ENCODE peak calls at places on chromosome 15, in ten cellular contexts. R is breast epithelium, V is sigmoid colon, S is prostate gland, Y is transverse colon, K is HCT116, M is endothelial cell of umbilical vein, W is spleen, O is stomach, B is SK-N-SH. Q is an unnamed sample. For H3K27me3, the result is how much of the 10 kb centered on the place peaks cover.

GRCh38 chr15:80934761-80935221 is 54.8 kb downstream of the MESD start:
- DNase-seq in Y (no peak), O (no peak), W (peak), V (no peak), S (no peak), B (no peak), M (peak), R (no peak), K (no peak), Q (no peak)

GRCh38 chr15:28876131-28876844 is 9.5 kb upstream of the APBA2 start:
- DNase-seq in O (no peak), S (no peak), M (no peak), Y (no peak), K (no peak), B (no peak), V (no peak), W (peak), R (no peak), Q (no peak)

GRCh38 chr15:39204031-39204430 is 376.8 kb upstream of the THBS1 start:
- DNase-seq in R (no peak), O (no peak), K (no peak), S (no peak), V (no peak), M (peak), B (no peak), Y (no peak), W (no peak), Q (no peak)

GRCh38 chr15:81327526-81327925 is 3.6 kb upstream of the STARD5 start:
- DNase-seq in M (no peak), B (no peak), O (no peak), Y (no peak), S (no peak), V (no peak), R (no peak), K (no peak), W (no peak), Q (no peak)

GRCh38 chr15:47812436-47813109 is 95.3 kb downstream of the SEMA6D start:
- DNase-seq in B (no peak), M (no peak), V (no peak), Y (no peak), K (no peak), W (no peak), S (no peak), O (no peak), R (no peak), Q (no peak)

GRCh38 chr15:46344115-46344749 is 709.4 kb downstream of the SQOR start:
- DNase-seq in W (no peak), K (no peak), V (no peak), O (no peak), R (no peak), B (no peak), Y (no peak), M (no peak), S (no peak), Q (no peak)

GRCh38 chr15:55170361-55170760 is 26.4 kb downstream of the RSL24D1 start:
- DNase-seq in R (no peak), B (no peak), M (no peak), K (no peak), O (no peak), V (no peak), S (no peak), W (no peak), Y (no peak), Q (no peak)

GRCh38 chr15:33279613-33280205 is 31.1 kb upstream of the RYR3 start:
- DNase-seq in K (no peak), M (peak), O (no peak), W (no peak), Y (no peak), V (no peak), R (no peak), B (no peak), S (no peak), Q (no peak)

GRCh38 chr15:83871808-83872559 is 218.1 kb downstream of the ADAMTSL3 start:
- DNase-seq in Y (no peak), W (no peak), O (no peak), B (no peak), M (no peak), S (no peak), K (no peak), R (no peak), V (no peak), Q (no peak)

GRCh38 chr15:81073796-81074195 is 60.3 kb upstream of the CFAP161 start:
- DNase-seq in V (no peak), R (no peak), S (no peak), M (peak), K (no peak), B (no peak), O (no peak), W (no peak), Y (no peak), Q (no peak)

GRCh38 chr15:29272219-29272618 is 2.6 kb upstream of the NSMCE3 start:
- DNase-seq in K (no peak), R (no peak), S (no peak), V (no peak), B (no peak), O (no peak), Y (no peak), W (no peak), M (no peak), Q (no peak)

GRCh38 chr15:29873264-29873663 is 51.0 kb upstream of the TJP1 start:
- DNase-seq in M (no peak), V (no peak), W (no peak), Y (no peak), S (no peak), B (no peak), K (no peak), R (no peak), O (no peak), Q (no peak)

GRCh38 chr15:59662260-59662659 is 4.9 kb upstream of the GTF2A2 start:
- DNase-seq in R (no peak), M (no peak), K (no peak), W (no peak), V (no peak), S (no peak), O (no peak), Y (no peak), B (no peak), Q (no peak)

GRCh38 chr15:45391746-45392711 is 13.7 kb upstream of the GATM start:
- DNase-seq in K (no peak), V (no peak), W (no peak), R (no peak), Y (no peak), O (no peak), S (no peak), B (no peak), M (no peak), Q (no peak)

GRCh38 chr15:51887887-51888592 is 58.6 kb downstream of the TMOD3 start:
- DNase-seq in V (no peak), R (no peak), Y (no peak), M (no peak), O (no peak), K (no peak), B (no peak), S (no peak), W (no peak), Q (no peak)

GRCh38 chr15:42107483-42107882 is 13.1 kb upstream of the PLA2G4D start:
- DNase-seq in W (peak), R (no peak), M (no peak), B (no peak), Y (peak), K (no peak), S (peak), V (no peak), O (peak), Q (no peak)

GRCh38 chr15:99105516-99106341 is 849 bp downstream of the SYNM start:
- DNase-seq in W (peak), R (no peak), M (peak), Y (peak), O (peak), S (no peak), B (peak), V (peak), K (no peak), Q (peak)

GRCh38 chr15:95605098-95605497 is 725.4 kb upstream of the NR2F2 start:
- DNase-seq in K (no peak), M (no peak), Y (no peak), S (no peak), V (no peak), R (no peak), W (no peak), B (no peak), O (no peak), Q (no peak)

GRCh38 chr15:99385865-99386264 is 134.6 kb downstream of the LRRC28 start:
- DNase-seq in S (peak), M (peak), O (peak), R (no peak), V (no peak), B (no peak), W (no peak), Y (peak), K (no peak), Q (no peak)

GRCh38 chr15:63599401-63600000 is 2.3 kb downstream of the FBXL22 start:
- DNase-seq in K (no peak), M (peak), Y (peak), O (peak), W (peak), R (peak), S (peak), B (peak), V (peak), Q (peak)

GRCh38 chr15:63600001-63600645 is 2.9 kb downstream of the FBXL22 start:
- DNase-seq in V (peak), R (no peak), W (no peak), O (no peak), K (no peak), M (no peak), Y (no peak), B (no peak), S (peak), Q (no peak)

GRCh38 chr15:63601026-63601726 is 4.0 kb downstream of the FBXL22 start:
- DNase-seq in Y (peak), B (peak), V (peak), W (peak), O (no peak), M (peak), R (no peak), S (no peak), K (no peak), Q (peak)

GRCh38 chr15:63601727-63602185 is 4.6 kb downstream of the FBXL22 start:
- DNase-seq in O (no peak), Y (peak), S (no peak), B (peak), R (no peak), K (no peak), M (no peak), V (no peak), W (no peak), Q (no peak)

DNA sequence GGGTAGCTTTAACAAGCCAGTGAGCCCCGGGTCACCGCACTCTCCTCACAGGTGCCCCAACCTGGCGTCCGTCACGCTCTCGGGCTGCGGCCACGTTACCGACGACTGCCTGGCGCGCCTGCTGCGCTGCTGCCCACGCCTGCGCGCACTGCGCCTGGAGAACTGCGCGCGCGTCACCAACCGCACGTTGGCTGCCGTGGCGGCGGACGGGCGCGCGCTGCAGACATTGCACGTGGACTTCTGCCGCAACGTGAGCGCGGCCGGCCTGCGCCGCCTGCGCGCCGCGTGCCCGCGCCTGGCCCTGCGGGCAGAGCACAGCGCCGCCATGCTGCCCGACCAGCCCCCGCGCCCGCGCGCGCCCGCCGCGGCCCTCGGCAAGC is 3.4 kb downstream of the FBXL22 start:
- DNase-seq in O (peak), B (peak), M (peak), S (peak), Y (peak), V (peak), K (peak), W (peak), R (peak), Q (peak)
- TF ChIP-seq CTCF in O (no peak), B (no peak), M (peak), S (peak), Y (no peak), V (no peak), K (no peak), W (no peak), R (no peak), Q (no peak)

GRCh38 chr15:74133703-74134386 is 3.5 kb downstream of the ISLR2 start:
- DNase-seq in V (no peak), B (no peak), S (no peak), K (no peak), O (no peak), Y (no peak), W (no peak), M (no peak), R (no peak), Q (no peak)

GRCh38 chr15:74132681-74133070 is 2.3 kb downstream of the ISLR2 start:
- DNase-seq in Y (no peak), V (no peak), S (no peak), B (no peak), R (no peak), M (no peak), W (no peak), O (no peak), K (no peak), Q (no peak)

GRCh38 chr15:74135041-74135565 is 4.7 kb downstream of the ISLR2 start:
- DNase-seq in B (no peak), K (no peak), M (no peak), V (no peak), O (no peak), Y (no peak), R (no peak), S (no peak), W (no peak), Q (no peak)

GRCh38 chr15:74133071-74133702 is 2.8 kb downstream of the ISLR2 start:
- DNase-seq in Y (no peak), M (no peak), V (no peak), S (no peak), O (no peak), K (no peak), W (no peak), R (no peak), B (no peak), Q (no peak)

GRCh38 chr15:74134387-74135027 is 4.1 kb downstream of the ISLR2 start:
- DNase-seq in R (no peak), B (no peak), W (no peak), V (peak), M (peak), O (peak), K (no peak), S (no peak), Y (peak), Q (peak)
- H3K27me3 ChIP-seq in R (under half), B (under half), W (half or more), V (half or more), M (half or more), O (half or more), K (under half), S (half or more), Y (half or more), Q (half or more)

DNA sequence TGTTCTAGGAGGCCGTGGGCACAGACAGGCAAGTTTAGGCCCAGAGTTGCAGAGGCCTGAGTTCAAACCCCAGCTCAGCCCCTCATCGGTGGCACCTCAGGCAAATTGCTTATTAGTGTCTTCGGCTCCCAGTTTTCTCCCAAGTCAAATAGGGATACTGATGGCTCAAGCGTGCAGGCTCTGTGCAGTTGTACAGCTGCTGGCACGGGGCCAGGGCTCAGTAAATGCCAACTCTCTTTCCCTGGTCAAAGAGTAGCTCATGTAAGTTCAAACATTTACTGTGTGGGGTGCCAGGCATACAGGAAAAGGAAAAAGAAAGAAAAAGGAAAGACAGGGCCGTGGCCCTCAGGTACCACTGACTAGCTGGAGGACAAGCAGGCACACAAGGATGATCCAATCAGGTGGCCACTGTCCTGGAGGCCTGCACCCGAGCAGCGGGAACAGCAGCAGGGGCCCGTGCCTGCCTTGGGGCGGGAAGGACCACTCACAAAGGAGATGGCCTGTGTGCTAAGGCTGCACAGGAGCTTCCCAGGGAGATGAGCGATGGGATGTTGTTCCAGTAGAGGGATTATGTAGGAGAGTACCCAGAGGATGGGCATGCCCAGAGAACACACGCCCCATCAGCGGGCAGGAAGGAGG is 70.8 kb downstream of the TBC1D2B start:
- DNase-seq in K (no peak), O (peak), R (no peak), W (no peak), B (no peak), Y (peak), M (no peak), V (no peak), S (peak), Q (no peak)
- TF ChIP-seq POLR2AphosphoS5 in K (no peak), O (no peak), R (no peak), W (no peak), B (no peak), Y (no peak), M (no peak), V (peak), S (peak), Q (no peak)

DNA sequence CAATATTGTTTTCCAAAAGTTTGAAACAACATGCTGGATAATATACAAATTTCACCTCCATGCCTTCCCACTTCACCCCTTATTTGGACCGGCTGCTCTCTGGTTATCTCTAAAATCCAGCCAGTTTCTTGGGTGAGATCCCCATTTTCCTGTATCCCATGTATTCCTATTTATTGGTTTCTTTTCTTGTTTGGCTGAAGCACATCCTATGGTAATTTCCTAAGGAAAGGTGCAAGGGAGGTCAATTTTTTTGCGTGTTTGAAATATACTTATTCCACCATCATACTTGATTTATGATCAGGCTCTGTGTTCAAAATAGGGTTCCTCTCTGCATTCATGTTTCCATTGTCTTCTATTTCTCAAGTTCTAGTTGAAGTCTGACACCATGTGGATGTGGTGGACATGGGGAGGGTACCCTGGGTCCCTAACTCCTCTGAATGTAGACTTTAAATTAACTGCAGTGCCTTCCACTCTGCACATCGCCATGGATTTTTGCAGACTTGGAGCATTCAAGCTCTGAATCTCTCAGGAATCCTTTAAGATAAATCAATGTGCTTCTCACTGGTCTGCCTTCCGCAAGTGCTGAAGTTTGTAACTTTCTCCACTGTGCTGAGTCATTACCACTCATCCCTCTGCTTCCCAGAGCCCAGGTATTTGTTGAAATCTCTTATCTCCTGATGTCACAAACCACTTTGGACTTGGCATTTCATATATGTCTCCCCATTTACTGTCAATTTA is 52.1 kb upstream of the TLE3 start:
- DNase-seq in W (no peak), V (no peak), B (no peak), O (no peak), M (no peak), Y (no peak), R (no peak), K (no peak), S (no peak), Q (no peak)
- TF ChIP-seq CTCF in W (no peak), V (no peak), B (no peak), O (no peak), M (no peak), Y (no peak), R (no peak), K (no peak), S (no peak), Q (no peak)

GRCh38 chr15:89695198-89695597 is 4.6 kb downstream of the WDR93 start:
- DNase-seq in O (no peak), M (no peak), B (no peak), W (no peak), Y (no peak), K (no peak), S (no peak), R (no peak), V (no peak), Q (no peak)
- H3K27me3 ChIP-seq in O (under half), M (under half), B (under half), W (under half), Y (under half), K (under half), S (under half), R (under half), V (under half), Q (under half)

DNA sequence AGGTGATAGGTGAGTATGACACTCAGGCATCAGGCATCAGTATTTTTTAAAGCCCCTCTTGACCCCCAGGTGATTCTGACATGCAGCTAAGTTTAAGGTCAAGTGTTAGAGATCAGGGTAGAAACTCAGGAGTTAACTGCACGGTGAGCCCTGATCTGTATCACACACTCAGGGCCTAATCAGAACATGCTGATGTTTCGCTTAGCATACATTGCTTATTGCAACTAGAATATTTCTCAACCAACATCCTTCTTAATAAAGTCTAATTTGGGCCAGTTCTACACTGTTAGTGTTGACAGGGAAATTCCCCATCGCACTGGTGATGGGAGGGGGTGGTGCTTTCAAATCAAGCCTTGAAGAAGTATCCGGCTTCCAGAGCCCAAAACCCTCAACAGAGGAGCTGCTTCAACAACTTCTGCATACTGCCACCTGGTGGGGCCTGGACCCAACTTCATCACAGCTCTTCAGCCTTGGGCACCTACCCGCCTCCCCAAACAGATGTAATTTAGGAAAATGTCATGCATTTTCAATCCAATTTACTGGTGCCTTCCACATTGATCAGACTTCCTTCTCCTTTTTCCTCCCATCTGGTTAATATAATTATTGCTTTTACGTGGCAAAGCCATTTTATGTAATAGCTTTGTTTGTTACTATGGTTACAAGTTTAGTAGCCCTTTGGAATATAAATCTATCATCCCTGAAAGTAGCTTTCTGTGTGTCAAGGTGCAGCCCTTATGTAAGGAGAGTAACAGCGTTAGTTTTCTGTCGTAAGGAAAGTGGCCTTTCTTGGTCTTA is 312.2 kb downstream of the RORA start:
- DNase-seq in Y (peak), W (peak), K (peak), B (peak), V (peak), M (peak), S (peak), R (peak), O (peak), Q (peak)
- TF ChIP-seq POLR2AphosphoS5 in Y (no peak), W (peak), K (no peak), B (no peak), V (no peak), M (no peak), S (peak), R (peak), O (no peak), Q (peak)